ENCODE peak calls at places on chromosomes 13 and 19, in five cellular contexts. X is fibroblast of mammary gland, E is thoracic aorta, W is dorsolateral prefrontal cortex, B is psoas muscle. A is an unnamed sample.
A peak's percentile ranks its signal among the peaks of the same experiment; 100 is the strongest.

GRCh38 chr13:51729853-51730553 is 74.0 kb downstream of the DHRS12 start:
- DNase-seq in W (no peak), B (peak; percentile 69), X (peak; percentile 91), E (peak; percentile 28), A (peak; percentile 86)

GRCh38 chr19:16456652-16457194 is 15.0 kb downstream of the EPS15L1 start:
- DNase-seq in B (no peak), E (no peak), W (no peak), X (no peak), A (no peak)

GRCh38 chr13:76836311-76836710 is 49.9 kb downstream of the KCTD12 start:
- DNase-seq in X (peak; percentile 71), B (no peak), W (no peak), E (no peak), A (peak; percentile 57)

GRCh38 chr13:111895896-111896821 is 170.8 kb upstream of the SOX1 start:
- DNase-seq in W (no peak), X (no peak), E (no peak), B (no peak), A (no peak)

GRCh38 chr19:17091758-17092333 is 16.3 kb downstream of the MYO9B start:
- DNase-seq in W (no peak), X (no peak), E (no peak), B (peak; percentile 55), A (no peak)

GRCh38 chr13:50934735-50935419 is 25.3 kb downstream of the RNASEH2B start:
- DNase-seq in B (no peak), X (no peak), W (no peak), E (no peak), A (no peak)

GRCh38 chr13:41942462-41943094 is 18.3 kb downstream of the VWA8 start:
- DNase-seq in B (no peak), W (no peak), X (peak; percentile 64), E (no peak), A (peak; percentile 74)

GRCh38 chr19:33758541-33759013 is 38.1 kb upstream of the KCTD15 start:
- DNase-seq in E (no peak), X (no peak), W (no peak), B (no peak), A (no peak)

GRCh38 chr13:97549201-97549600 is 115.2 kb downstream of the RAP2A start:
- DNase-seq in X (no peak), E (no peak), W (no peak), B (no peak), A (no peak)

GRCh38 chr19:45911291-45911690 is 3.3 kb downstream of the NANOS2 start:
- DNase-seq in B (no peak), W (no peak), E (no peak), X (no peak), A (no peak)

GRCh38 chr19:58328999-58329398 is 2.2 kb downstream of the ZSCAN22 start:
- DNase-seq in X (no peak), W (peak; percentile 8), E (no peak), B (no peak), A (no peak)

DNA sequence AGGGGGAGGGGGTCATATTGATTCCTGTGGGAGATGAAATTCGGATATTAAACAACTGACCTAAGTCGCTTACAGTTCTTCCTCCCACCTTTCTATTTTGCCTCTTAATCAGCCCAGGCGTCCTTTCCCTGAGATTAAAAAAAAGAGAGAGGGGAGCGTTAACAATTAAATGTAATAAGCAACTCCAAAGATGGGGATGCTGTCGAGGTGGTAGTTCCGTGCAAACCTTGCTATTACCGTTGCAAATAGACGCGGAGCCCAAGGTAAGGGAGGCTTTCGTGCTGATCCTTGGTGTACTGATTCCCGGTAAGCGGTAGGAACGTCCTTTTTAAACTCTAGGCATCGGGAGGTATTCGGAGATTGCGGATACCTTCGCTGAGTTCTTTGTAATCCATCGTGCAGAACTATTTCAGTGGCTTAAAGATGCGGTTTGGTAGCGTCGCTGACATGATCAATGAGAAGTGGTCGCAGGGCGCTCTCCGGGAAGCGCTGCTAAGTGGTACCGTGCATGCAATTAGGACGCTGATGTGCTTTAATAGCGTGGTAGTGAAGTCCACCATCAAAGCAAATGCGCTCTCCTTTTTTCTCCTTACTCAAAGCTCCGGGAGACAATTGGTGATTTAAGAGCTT is 3.1 kb downstream of the SLITRK5 start:
- DNase-seq in E (no peak), X (no peak), B (no peak), W (no peak), A (no peak)
- H3K4me3 ChIP-seq in E (peak overlapping the region; percentile 67), X (no peak overlapping the region), B (no peak overlapping the region), W (peak overlapping the region; percentile 82), A (no peak overlapping the region)

GRCh38 chr13:31499274-31499673 is 240.1 kb upstream of the RXFP2 start:
- DNase-seq in E (no peak), B (no peak), W (no peak), X (no peak), A (no peak)

GRCh38 chr13:31503626-31504025 is 235.7 kb upstream of the RXFP2 start:
- DNase-seq in W (no peak), E (no peak), B (no peak), X (no peak), A (no peak)

DNA sequence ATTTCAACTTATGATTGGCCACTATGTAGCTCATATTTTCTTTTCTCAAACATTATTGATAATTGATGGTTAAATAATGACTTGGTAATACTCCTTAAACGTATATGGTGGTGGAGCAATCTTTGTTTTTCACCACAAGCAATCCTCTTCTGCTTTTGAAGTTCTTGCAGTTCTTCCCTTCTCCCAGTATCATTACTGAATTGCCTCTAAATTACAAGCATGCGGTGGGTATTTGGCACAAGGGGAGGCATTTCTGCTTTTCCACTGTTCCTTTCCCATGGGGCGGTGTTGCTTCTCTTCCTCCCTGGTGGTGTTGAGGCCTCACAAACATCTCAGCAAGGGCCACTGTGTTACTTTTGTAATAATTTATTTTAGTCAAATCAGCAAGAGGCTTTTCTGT is 234.4 kb upstream of the RXFP2 start:
- DNase-seq in W (no peak), B (no peak), E (no peak), X (no peak), A (no peak)
- TF ChIP-seq CTCF in W (no peak), B (no peak), E (no peak), X (no peak), A (no peak)

DNA sequence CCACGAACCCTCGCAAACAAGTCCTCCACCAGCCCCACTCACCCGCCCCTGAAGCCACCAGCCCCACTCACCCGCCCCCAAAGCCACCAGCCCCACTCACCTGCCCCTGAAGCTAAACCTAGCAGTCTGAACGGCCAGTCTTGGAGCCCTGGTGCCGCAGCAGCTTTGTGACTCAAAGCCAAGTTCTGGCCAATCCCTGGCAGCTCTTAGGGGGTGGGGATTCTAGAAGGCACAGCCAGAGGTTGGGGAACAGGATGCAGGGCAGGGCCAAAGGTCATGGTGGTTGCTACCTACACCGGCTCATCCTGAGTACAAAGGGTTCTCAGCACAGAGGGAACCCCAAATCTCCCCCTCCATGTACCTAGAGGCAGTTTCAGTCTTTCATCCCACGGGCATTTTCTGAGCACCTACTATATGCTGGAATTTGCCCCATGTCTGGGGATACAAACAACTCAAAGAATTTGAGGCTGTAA is at the start of gene IQCN:
- DNase-seq in B (no peak), W (no peak), E (no peak), X (no peak), A (no peak)
- H3K4me3 ChIP-seq in B (peak within 1 kb of the TSS; percentile 24), W (no peak within 1 kb of the TSS), E (peak within 1 kb of the TSS; percentile 19), X (no peak within 1 kb of the TSS), A (peak within 1 kb of the TSS; percentile 24)

DNA sequence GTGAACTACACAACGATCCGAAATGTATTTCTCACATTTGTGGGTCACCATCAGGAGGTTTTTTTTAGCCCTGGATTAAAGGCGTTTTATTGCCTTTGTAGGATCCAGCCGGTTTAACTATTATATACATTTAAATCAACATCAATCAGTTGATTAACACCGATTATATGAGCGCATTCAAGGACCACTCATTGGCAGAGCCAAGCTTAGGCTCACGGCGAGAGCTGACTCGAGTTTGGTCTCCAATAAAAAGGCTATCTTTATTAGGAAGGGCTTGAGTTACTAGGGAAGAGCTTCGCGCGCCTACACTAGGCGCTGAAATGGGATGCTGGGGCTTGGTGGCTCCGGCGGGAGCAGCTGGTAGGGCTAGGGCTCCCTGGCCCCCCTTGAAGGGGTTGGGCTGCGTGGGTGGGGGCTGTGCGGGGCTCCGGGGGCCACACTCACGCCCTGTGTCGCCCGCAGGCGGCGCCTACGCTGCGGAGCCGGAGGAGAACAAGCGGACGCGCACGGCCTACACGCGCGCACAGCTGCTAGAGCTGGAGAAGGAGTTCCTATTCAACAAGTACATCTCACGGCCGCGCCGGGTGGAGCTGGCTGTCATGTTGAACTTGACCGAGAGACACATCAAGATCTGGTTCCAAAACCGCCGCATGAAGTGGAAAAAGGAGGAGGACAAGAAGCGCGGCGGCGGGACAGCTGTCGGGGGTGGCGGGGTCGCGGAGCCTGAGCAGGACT is 4.2 kb downstream of the PDX1 start:
- DNase-seq in B (no peak), X (peak; percentile 8), W (no peak), E (no peak), A (peak; percentile 4)
- TF ChIP-seq CTCF in B (no peak), X (no peak), W (no peak), E (no peak), A (no peak)